ENCODE peak calls at places on chromosomes 3 and 15, in ten cellular contexts. B, O, F, Z, J, W, E, G, U and A are unnamed samples.

GRCh38 chr3:172550347-172550943 is 27.2 kb upstream of the TNFSF10 start:
- DNase-seq in B (peak), O (no peak), F (no peak), Z (peak), J (no peak), W (no peak), E (no peak), G (peak), U (peak), A (no peak)

GRCh38 chr3:72617420-72618024 is 230.7 kb downstream of the SHQ1 start:
- DNase-seq in B (no peak), O (no peak), F (no peak), Z (no peak), J (no peak), W (no peak), E (no peak), G (no peak), U (no peak), A (no peak)

GRCh38 chr3:23356923-23357322 is 153.8 kb downstream of the UBE2E2 start:
- DNase-seq in B (no peak), O (no peak), F (no peak), Z (no peak), J (no peak), W (no peak), E (no peak), G (no peak), U (no peak), A (no peak)

GRCh38 chr3:138600341-138600740 is 6.3 kb upstream of the CEP70 start:
- DNase-seq in B (no peak), O (no peak), F (no peak), Z (no peak), J (no peak), W (no peak), E (no peak), G (no peak), U (no peak), A (no peak)

GRCh38 chr3:152718810-152719209 is 116.1 kb upstream of the P2RY1 start:
- DNase-seq in B (no peak), O (no peak), F (no peak), Z (no peak), J (no peak), W (no peak), E (no peak), G (no peak), U (no peak), A (no peak)

GRCh38 chr3:138213373-138214085 is 26.4 kb downstream of the ARMC8 start:
- DNase-seq in B (no peak), O (no peak), F (no peak), Z (no peak), J (no peak), W (no peak), E (no peak), G (no peak), U (no peak), A (no peak)

GRCh38 chr15:66863382-66864085 is 161.5 kb downstream of the SMAD6 start:
- DNase-seq in B (no peak), O (no peak), F (no peak), Z (no peak), J (no peak), W (no peak), E (no peak), G (no peak), U (no peak), A (no peak)

GRCh38 chr15:77186518-77187095 is 115.7 kb upstream of the TSPAN3 start:
- DNase-seq in B (no peak), O (no peak), F (no peak), Z (peak), J (no peak), W (no peak), E (peak), G (no peak), U (no peak), A (no peak)

GRCh38 chr3:72632129-72632528 is 216.1 kb downstream of the SHQ1 start:
- DNase-seq in B (no peak), O (no peak), F (no peak), Z (no peak), J (no peak), W (no peak), E (no peak), G (no peak), U (no peak), A (no peak)

GRCh38 chr3:17605032-17605431 is 137.4 kb downstream of the TBC1D5 start:
- DNase-seq in B (no peak), O (no peak), F (no peak), Z (peak), J (no peak), W (no peak), E (no peak), G (no peak), U (peak), A (no peak)

GRCh38 chr3:66355394-66355793 is 134.6 kb downstream of the SLC25A26 start:
- DNase-seq in B (no peak), O (no peak), F (no peak), Z (no peak), J (no peak), W (no peak), E (no peak), G (no peak), U (no peak), A (no peak)

GRCh38 chr3:119631529-119631928 is 28.9 kb downstream of the POPDC2 start:
- DNase-seq in B (no peak), O (no peak), F (no peak), Z (no peak), J (no peak), W (no peak), E (no peak), G (no peak), U (no peak), A (no peak)

GRCh38 chr3:14791343-14791945 is 27.3 kb upstream of the FGD5 start:
- DNase-seq in B (peak), O (no peak), F (peak), Z (no peak), J (peak), W (peak), E (peak), G (peak), U (peak), A (peak)

GRCh38 chr15:60006203-60006782 is 2.2 kb downstream of the FOXB1 start:
- DNase-seq in B (peak), O (no peak), F (no peak), Z (no peak), J (peak), W (peak), E (peak), G (no peak), U (peak), A (peak)

GRCh38 chr3:127066635-127067034 is 83.7 kb downstream of the PLXNA1 start:
- DNase-seq in B (no peak), O (no peak), F (no peak), Z (no peak), J (no peak), W (no peak), E (no peak), G (no peak), U (no peak), A (no peak)

GRCh38 chr15:57537072-57537471 is 54.6 kb upstream of the MYZAP start:
- DNase-seq in B (no peak), O (no peak), F (no peak), Z (peak), J (peak), W (no peak), E (peak), G (no peak), U (no peak), A (no peak)

GRCh38 chr3:124845406-124845805 is 41.8 kb downstream of the ITGB5 start:
- DNase-seq in B (no peak), O (no peak), F (no peak), Z (peak), J (no peak), W (no peak), E (no peak), G (no peak), U (peak), A (peak)

GRCh38 chr3:31692714-31693113 is 160.0 kb downstream of the STT3B start:
- DNase-seq in B (no peak), O (no peak), F (no peak), Z (no peak), J (no peak), W (no peak), E (no peak), G (no peak), U (no peak), A (no peak)

GRCh38 chr15:59590027-59590426 is 21.6 kb upstream of the GCNT3 start:
- DNase-seq in B (no peak), O (no peak), F (no peak), Z (no peak), J (no peak), W (no peak), E (no peak), G (peak), U (no peak), A (no peak)

GRCh38 chr3:101732240-101732641 is 7.8 kb downstream of the CEP97 start:
- DNase-seq in B (no peak), O (peak), F (no peak), Z (no peak), J (no peak), W (no peak), E (no peak), G (no peak), U (no peak), A (no peak)

GRCh38 chr15:58340176-58340575 is 91.6 kb upstream of the LIPC start:
- DNase-seq in B (no peak), O (no peak), F (no peak), Z (no peak), J (no peak), W (no peak), E (no peak), G (no peak), U (no peak), A (no peak)

GRCh38 chr3:109316162-109316730 is at the start of gene DPPA2:
- DNase-seq in B (no peak), O (no peak), F (no peak), Z (no peak), J (no peak), W (no peak), E (no peak), G (no peak), U (no peak), A (no peak)

GRCh38 chr3:192802957-192803899 is 75.9 kb upstream of the FGF12 start:
- DNase-seq in B (no peak), O (no peak), F (no peak), Z (peak), J (peak), W (no peak), E (peak), G (no peak), U (peak), A (no peak)

GRCh38 chr3:127443581-127444375 is 146.8 kb downstream of the TPRA1 start:
- DNase-seq in B (no peak), O (no peak), F (no peak), Z (no peak), J (no peak), W (no peak), E (no peak), G (no peak), U (no peak), A (no peak)

GRCh38 chr15:98812711-98813441 is 164.5 kb downstream of the IGF1R start:
- DNase-seq in B (no peak), O (no peak), F (no peak), Z (no peak), J (no peak), W (no peak), E (no peak), G (no peak), U (no peak), A (no peak)

GRCh38 chr3:118089563-118089962 is 945.1 kb downstream of the IGSF11 start:
- DNase-seq in B (no peak), O (no peak), F (no peak), Z (no peak), J (no peak), W (no peak), E (no peak), G (no peak), U (no peak), A (no peak)

GRCh38 chr3:133944641-133945441 is 49.2 kb upstream of the RAB6B start:
- DNase-seq in B (no peak), O (no peak), F (no peak), Z (peak), J (no peak), W (no peak), E (no peak), G (no peak), U (peak), A (no peak)

GRCh38 chr3:128488636-128488994 is 4.4 kb downstream of the GATA2 start:
- DNase-seq in B (no peak), O (no peak), F (no peak), Z (no peak), J (no peak), W (no peak), E (peak), G (no peak), U (peak), A (no peak)

GRCh38 chr3:120498947-120499346 is 48.2 kb upstream of the FSTL1 start:
- DNase-seq in B (no peak), O (no peak), F (no peak), Z (peak), J (no peak), W (no peak), E (no peak), G (no peak), U (no peak), A (no peak)

GRCh38 chr15:48442011-48442410 is 110.8 kb downstream of the DUT start:
- DNase-seq in B (no peak), O (no peak), F (no peak), Z (no peak), J (no peak), W (no peak), E (no peak), G (no peak), U (no peak), A (no peak)

GRCh38 chr15:47718474-47719440 is 1.5 kb downstream of the SEMA6D start:
- DNase-seq in B (no peak), O (peak), F (no peak), Z (peak), J (no peak), W (no peak), E (no peak), G (no peak), U (no peak), A (no peak)

GRCh38 chr3:186459108-186459467 is 85.1 kb downstream of the CRYGS start:
- DNase-seq in B (no peak), O (no peak), F (no peak), Z (no peak), J (no peak), W (no peak), E (no peak), G (no peak), U (no peak), A (no peak)

GRCh38 chr3:127964816-127965215 is 49.8 kb downstream of the KBTBD12 start:
- DNase-seq in B (no peak), O (no peak), F (no peak), Z (no peak), J (no peak), W (no peak), E (no peak), G (no peak), U (no peak), A (no peak)